ENCODE peak calls at places on chromosomes 2 and 18, in seven cellular contexts. H is K562, Z is HCT116, V is SK-N-SH, S is H1, J is GM12878, B is HepG2. I is an unnamed sample.
A peak's percentile ranks its signal among the peaks of the same experiment; 100 is the strongest.

GRCh38 chr2:101496279-101496678 is 21.4 kb upstream of the RFX8 start:
- DNase-seq in H (no peak), Z (no peak), V (peak; percentile 62), S (no peak), J (no peak), B (no peak), I (no peak)

GRCh38 chr18:70158992-70159717 is 46.3 kb downstream of the RTTN start:
- DNase-seq in H (no peak), Z (no peak), V (no peak), S (no peak), J (peak; percentile 68), B (no peak), I (no peak)

GRCh38 chr2:47065771-47066380 is 89.2 kb downstream of the STPG4 start:
- DNase-seq in H (no peak), Z (no peak), V (peak; percentile 49), S (no peak), J (no peak), B (no peak), I (peak; percentile 48)

GRCh38 chr18:34280653-34281052 is 55.9 kb upstream of the NOL4 start:
- DNase-seq in H (no peak), Z (no peak), V (no peak), S (no peak), J (no peak), B (no peak), I (no peak)

GRCh38 chr18:11089931-11090715 is 59.2 kb downstream of the PIEZO2 start:
- DNase-seq in H (no peak), Z (no peak), V (no peak), S (no peak), J (no peak), B (no peak), I (no peak)

GRCh38 chr2:138373993-138374408 is 127.6 kb upstream of the SPOPL start:
- DNase-seq in H (peak; percentile 12), Z (peak; percentile 27), V (peak; percentile 36), S (no peak), J (peak; percentile 12), B (peak; percentile 58), I (no peak)

GRCh38 chr2:2707111-2708035 is 376.3 kb upstream of the MYT1L start:
- DNase-seq in H (no peak), Z (no peak), V (no peak), S (no peak), J (no peak), B (no peak), I (no peak)

GRCh38 chr2:126910637-126911036 is 11.9 kb downstream of the TEX51 start:
- DNase-seq in H (no peak), Z (no peak), V (no peak), S (no peak), J (no peak), B (no peak), I (no peak)

GRCh38 chr18:10770264-10770663 is 244.4 kb downstream of the NAPG start:
- DNase-seq in H (no peak), Z (no peak), V (no peak), S (no peak), J (no peak), B (no peak), I (no peak)

GRCh38 chr18:45044787-45045186 is 364.1 kb downstream of the SETBP1 start:
- DNase-seq in H (no peak), Z (no peak), V (no peak), S (no peak), J (no peak), B (no peak), I (no peak)

GRCh38 chr2:238970553-238971081 is 122.7 kb downstream of the TWIST2 start:
- DNase-seq in H (peak; percentile 76), Z (peak; percentile 33), V (peak; percentile 88), S (peak; percentile 88), J (no peak), B (peak; percentile 58), I (peak; percentile 34)

GRCh38 chr2:37189452-37190153 is 1.1 kb upstream of the SULT6B1 start:
- DNase-seq in H (no peak), Z (peak; percentile 89), V (no peak), S (no peak), J (no peak), B (peak; percentile 90), I (peak; percentile 8)

GRCh38 chr2:6679481-6679880 is 186.2 kb downstream of the CMPK2 start:
- DNase-seq in H (no peak), Z (no peak), V (no peak), S (no peak), J (no peak), B (no peak), I (no peak)

GRCh38 chr2:30541680-30542079 is 94.6 kb downstream of the LCLAT1 start:
- DNase-seq in H (no peak), Z (no peak), V (no peak), S (no peak), J (no peak), B (no peak), I (no peak)

GRCh38 chr18:50938912-50939311 is 28.9 kb upstream of the ELAC1 start:
- DNase-seq in H (no peak), Z (no peak), V (no peak), S (no peak), J (no peak), B (no peak), I (no peak)

GRCh38 chr18:77136871-77137665 is 4.5 kb upstream of the MBP start:
- DNase-seq in H (no peak), Z (no peak), V (no peak), S (no peak), J (no peak), B (no peak), I (no peak)

GRCh38 chr2:9092383-9093282 is 89.1 kb upstream of the MBOAT2 start:
- DNase-seq in H (no peak), Z (no peak), V (no peak), S (no peak), J (peak; percentile 63), B (no peak), I (no peak)

GRCh38 chr2:38658613-38659012 is 7.3 kb upstream of the GALM start:
- DNase-seq in H (no peak), Z (no peak), V (no peak), S (no peak), J (no peak), B (no peak), I (no peak)

GRCh38 chr2:20781656-20782265 is 41.1 kb downstream of the LDAH start:
- DNase-seq in H (peak; percentile 12), Z (no peak), V (peak; percentile 50), S (peak; percentile 48), J (no peak), B (peak; percentile 51), I (peak; percentile 38)

GRCh38 chr2:1653956-1654695 is 90.2 kb downstream of the PXDN start:
- DNase-seq in H (no peak), Z (no peak), V (no peak), S (no peak), J (no peak), B (no peak), I (no peak)

GRCh38 chr2:105328281-105329196 is 996 bp downstream of the TGFBRAP1 start:
- DNase-seq in H (no peak), Z (no peak), V (no peak), S (no peak), J (no peak), B (peak; percentile 39), I (no peak)

GRCh38 chr18:22741318-22741717 is 191.8 kb upstream of the RBBP8 start:
- DNase-seq in H (no peak), Z (no peak), V (no peak), S (no peak), J (no peak), B (no peak), I (no peak)
- TF ChIP-seq JUND in H (no peak), Z (no peak), V (no peak), S (no peak), J (no peak), B (no peak), I (no peak)

GRCh38 chr2:218569038-218569431 is 396 bp downstream of the CNOT9 start:
- DNase-seq in H (no peak), Z (peak; percentile 23), V (peak; percentile 55), S (no peak), J (no peak), B (peak; percentile 73), I (peak; percentile 46)

GRCh38 chr2:218568190-218569037 is at the start of the genes CNOT9 and USP37:
- DNase-seq in H (peak; percentile 88), Z (peak; percentile 94), V (peak; percentile 98), S (peak; percentile 100), J (peak; percentile 94), B (peak; percentile 98), I (peak; percentile 97)

GRCh38 chr2:218566296-218566695 is 1.9 kb downstream of the USP37 start:
- DNase-seq in H (no peak), Z (no peak), V (no peak), S (no peak), J (no peak), B (no peak), I (no peak)

GRCh38 chr2:218569661-218570500 is 1.2 kb downstream of the CNOT9 start:
- DNase-seq in H (no peak), Z (no peak), V (peak; percentile 24), S (no peak), J (no peak), B (peak; percentile 34), I (no peak)

GRCh38 chr2:218567797-218568189 is 358 bp downstream of the USP37 start:
- DNase-seq in H (no peak), Z (no peak), V (no peak), S (no peak), J (no peak), B (no peak), I (no peak)
- TF ChIP-seq JUND in H (no peak), Z (no peak), V (no peak), S (no peak), J (no peak), B (no peak), I (no peak)

DNA sequence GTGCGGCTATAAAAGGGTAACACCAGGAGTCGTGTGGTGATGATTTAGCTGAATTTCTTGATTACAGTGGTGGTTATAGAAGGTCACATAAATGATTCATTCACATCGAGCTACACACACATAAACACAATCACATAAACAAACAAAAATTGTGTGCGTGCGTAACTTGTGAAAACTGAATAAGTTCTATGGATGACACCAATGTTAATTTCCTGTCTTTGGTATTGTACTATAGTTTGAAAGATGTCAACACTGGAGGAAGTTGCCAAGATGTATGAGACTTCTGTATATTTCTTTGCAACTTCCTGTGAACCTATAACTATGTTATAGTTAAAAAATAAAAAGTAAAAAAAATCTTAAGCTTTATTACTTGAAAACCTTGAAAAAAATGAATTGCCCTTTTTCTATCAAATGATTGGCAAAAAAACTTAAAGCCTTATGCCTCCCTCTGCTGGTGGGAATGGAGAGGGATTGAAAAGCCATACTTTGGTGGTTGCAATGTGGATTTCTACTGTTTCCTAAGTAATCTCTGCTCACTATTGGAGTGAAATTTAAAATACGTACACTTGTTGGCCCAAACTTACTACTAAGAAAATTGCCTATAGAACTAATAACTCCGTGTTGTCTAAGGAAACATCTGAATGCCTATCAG is 227.7 kb downstream of the RPIA start:
- DNase-seq in H (no peak), Z (no peak), V (peak; percentile 19), S (no peak), J (no peak), B (peak; percentile 31), I (no peak)
- TF ChIP-seq JUND in H (no peak), Z (no peak), V (no peak), S (no peak), J (no peak), B (no peak), I (no peak)

DNA sequence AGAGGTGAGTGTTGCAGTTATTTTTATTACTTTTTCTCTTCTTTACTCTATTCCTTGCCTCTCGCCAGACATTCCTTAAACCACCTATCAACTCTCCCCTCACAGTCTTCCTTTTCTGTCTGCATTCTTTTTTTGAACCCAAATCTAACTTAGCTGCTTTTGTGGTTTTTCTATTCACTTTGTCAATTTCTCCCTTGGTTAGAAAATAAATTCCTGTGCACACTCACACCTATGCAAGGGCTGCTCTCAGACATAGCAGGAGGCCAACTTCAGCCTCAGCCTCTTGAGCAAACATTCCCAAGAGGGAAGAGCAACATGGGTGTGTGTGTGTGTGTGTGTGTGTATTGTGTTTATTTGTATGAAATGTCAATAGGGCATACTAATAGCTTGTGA is 808.6 kb downstream of the RNF144A start:
- DNase-seq in H (no peak), Z (no peak), V (no peak), S (no peak), J (no peak), B (no peak), I (no peak)
- TF ChIP-seq JUND in H (no peak), Z (no peak), V (no peak), S (no peak), J (no peak), B (no peak), I (no peak)

I was measured in T47D.